ENCODE peak calls at places on chromosomes 12 and 14, in ten cellular contexts. S is A549, J is AG10803, F is GM12865, Z is cardiac muscle cell, H is RWPE2, V is astrocyte of the cerebellum, I is lung, G is astrocyte, M is A673. O is an unnamed sample.

GRCh38 chr12:12716845-12717585 is at the start of gene CDKN1B:
- DNase-seq in S (peak), J (peak), F (peak), Z (peak), H (peak), V (peak), I (peak), G (peak), M (peak), O (no peak)

GRCh38 chr12:25155031-25155576 is 39.9 kb downstream of the DNAI7 start:
- DNase-seq in S (peak), J (peak), F (peak), Z (peak), H (no peak), V (peak), I (no peak), G (peak), M (peak), O (no peak)

GRCh38 chr14:59199205-59199604 is 10.7 kb downstream of the DAAM1 start:
- DNase-seq in S (no peak), J (no peak), F (no peak), Z (no peak), H (no peak), V (no peak), I (no peak), G (no peak), M (no peak), O (no peak)

GRCh38 chr12:102990419-102990818 is 32.9 kb downstream of the ASCL1 start:
- DNase-seq in S (no peak), J (no peak), F (no peak), Z (no peak), H (no peak), V (no peak), I (no peak), G (no peak), M (no peak), O (no peak)

GRCh38 chr14:93648440-93649168 is 139.7 kb downstream of the PRIMA1 start:
- DNase-seq in S (peak), J (no peak), F (peak), Z (no peak), H (no peak), V (no peak), I (no peak), G (no peak), M (peak), O (no peak)

GRCh38 chr12:18158774-18159557 is 69.0 kb upstream of the RERGL start:
- DNase-seq in S (peak), J (peak), F (peak), Z (peak), H (no peak), V (no peak), I (no peak), G (no peak), M (peak), O (no peak)

GRCh38 chr12:112149596-112149995 is 24.2 kb downstream of the TRAFD1 start:
- DNase-seq in S (no peak), J (no peak), F (peak), Z (no peak), H (no peak), V (no peak), I (peak), G (no peak), M (no peak), O (no peak)

GRCh38 chr12:553216-554000 is 93.7 kb downstream of the B4GALNT3 start:
- DNase-seq in S (no peak), J (peak), F (peak), Z (no peak), H (no peak), V (no peak), I (no peak), G (no peak), M (no peak), O (no peak)

GRCh38 chr12:50021071-50021470 is 4.2 kb downstream of the RACGAP1 start:
- DNase-seq in S (no peak), J (no peak), F (no peak), Z (no peak), H (no peak), V (no peak), I (no peak), G (no peak), M (no peak), O (no peak)

GRCh38 chr12:109759595-109759994 is 46.0 kb downstream of the FAM222A start:
- DNase-seq in S (no peak), J (no peak), F (no peak), Z (no peak), H (peak), V (no peak), I (no peak), G (no peak), M (no peak), O (no peak)

GRCh38 chr14:76984297-76984696 is 44.2 kb downstream of the IRF2BPL start:
- DNase-seq in S (no peak), J (no peak), F (no peak), Z (no peak), H (no peak), V (no peak), I (no peak), G (no peak), M (no peak), O (no peak)

GRCh38 chr14:23060536-23061260 is 3.4 kb upstream of the CDH24 start:
- DNase-seq in S (no peak), J (no peak), F (no peak), Z (no peak), H (peak), V (no peak), I (no peak), G (no peak), M (no peak), O (no peak)

GRCh38 chr14:87084908-87085307 is 908.1 kb downstream of the GALC start:
- DNase-seq in S (no peak), J (no peak), F (no peak), Z (no peak), H (no peak), V (no peak), I (no peak), G (no peak), M (no peak), O (no peak)

GRCh38 chr14:37623552-37623951 is 28.1 kb downstream of the TTC6 start:
- DNase-seq in S (peak), J (peak), F (no peak), Z (peak), H (peak), V (peak), I (no peak), G (peak), M (peak), O (peak)

GRCh38 chr12:64627781-64628180 is 17.5 kb downstream of the RASSF3 start:
- DNase-seq in S (peak), J (peak), F (no peak), Z (peak), H (no peak), V (peak), I (no peak), G (peak), M (no peak), O (no peak)

GRCh38 chr14:88364710-88365413 is 20.6 kb upstream of the SPATA7 start:
- DNase-seq in S (no peak), J (no peak), F (no peak), Z (no peak), H (no peak), V (no peak), I (no peak), G (no peak), M (no peak), O (no peak)
- H3K4me3 ChIP-seq in S (no peak), J (no peak), F (no peak), Z (no peak), H (no peak), V (no peak), I (no peak), G (no peak), M (no peak), O (no peak)

GRCh38 chr14:91870001-91870400 is 2.7 kb upstream of the TC2N start:
- DNase-seq in S (peak), J (no peak), F (no peak), Z (no peak), H (no peak), V (no peak), I (no peak), G (no peak), M (no peak), O (no peak)

GRCh38 chr14:91872011-91872476 is 4.7 kb upstream of the TC2N start:
- DNase-seq in S (peak), J (no peak), F (peak), Z (no peak), H (no peak), V (no peak), I (no peak), G (no peak), M (no peak), O (no peak)

GRCh38 chr14:91870890-91871289 is 3.6 kb upstream of the TC2N start:
- DNase-seq in S (no peak), J (no peak), F (no peak), Z (no peak), H (no peak), V (no peak), I (no peak), G (no peak), M (no peak), O (no peak)

GRCh38 chr14:91873476-91874265 is 6.3 kb upstream of the TC2N start:
- DNase-seq in S (no peak), J (no peak), F (peak), Z (peak), H (no peak), V (no peak), I (no peak), G (no peak), M (no peak), O (peak)

DNA sequence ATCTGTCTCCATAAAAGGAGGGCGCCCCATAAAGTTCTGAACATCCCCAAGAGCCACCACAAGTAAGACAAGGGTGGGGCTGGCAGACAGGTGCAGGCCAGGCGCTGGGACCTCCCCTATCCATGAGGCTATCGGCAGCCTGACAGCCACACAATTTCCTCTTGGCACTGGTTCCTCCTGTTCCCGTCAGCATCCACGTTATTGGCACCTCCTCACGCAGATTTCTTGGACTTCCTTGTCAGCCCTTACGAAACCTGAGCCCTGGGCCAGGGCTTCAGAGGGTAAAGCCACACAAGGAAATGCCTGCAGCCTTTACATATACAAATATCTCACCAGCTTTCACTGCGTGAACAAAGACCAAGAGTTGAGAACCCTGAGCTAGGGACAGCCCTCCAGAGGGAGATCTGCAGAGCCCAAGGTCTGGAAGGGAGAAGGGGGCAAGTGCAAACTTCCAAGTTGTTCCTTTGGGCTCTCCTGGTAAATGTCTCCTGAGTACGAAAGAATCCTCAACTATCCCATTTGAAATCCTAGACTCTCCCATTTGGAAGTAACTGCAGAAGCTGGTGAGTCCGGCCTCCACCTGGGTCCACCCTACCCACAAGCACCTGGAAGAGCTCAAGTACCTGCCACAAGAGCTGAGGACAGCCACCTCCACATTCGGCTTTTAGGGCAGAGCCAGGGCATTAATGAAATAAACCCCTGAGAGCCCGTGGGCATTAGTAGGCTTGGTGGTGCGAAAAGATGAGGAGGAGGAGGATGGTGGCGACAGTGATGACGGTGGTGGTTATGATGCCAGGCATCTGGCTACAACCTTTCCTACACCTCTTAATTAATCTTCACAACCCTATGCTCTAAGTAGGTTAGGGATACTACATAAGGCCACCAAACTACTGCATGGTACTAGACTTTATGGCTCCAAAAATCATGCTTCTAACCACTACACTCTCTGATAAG is 5.5 kb upstream of the TC2N start:
- DNase-seq in S (peak), J (peak), F (peak), Z (peak), H (no peak), V (peak), I (peak), G (no peak), M (no peak), O (no peak)
- TF ChIP-seq CTCF in S (no peak), J (no peak), F (no peak), Z (no peak), H (no peak), V (no peak), I (no peak), G (no peak), M (no peak), O (no peak)

GRCh38 chr14:74702293-74702692 is 10.6 kb downstream of the AREL1 start:
- DNase-seq in S (peak), J (no peak), F (no peak), Z (no peak), H (no peak), V (no peak), I (no peak), G (no peak), M (no peak), O (no peak)
- H3K4me3 ChIP-seq in S (no peak), J (no peak), F (no peak), Z (no peak), H (no peak), V (no peak), I (no peak), G (no peak), M (no peak), O (no peak)

GRCh38 chr14:30608533-30609006 is 13.5 kb upstream of the SCFD1 start:
- DNase-seq in S (peak), J (peak), F (no peak), Z (peak), H (no peak), V (peak), I (no peak), G (peak), M (peak), O (peak)

GRCh38 chr14:30607156-30607780 is 14.9 kb upstream of the SCFD1 start:
- DNase-seq in S (no peak), J (peak), F (no peak), Z (peak), H (no peak), V (peak), I (no peak), G (peak), M (no peak), O (no peak)

GRCh38 chr14:30614155-30614554 is 8.0 kb upstream of the SCFD1 start:
- DNase-seq in S (no peak), J (no peak), F (no peak), Z (no peak), H (no peak), V (no peak), I (no peak), G (no peak), M (no peak), O (no peak)

GRCh38 chr14:30610719-30611388 is 11.3 kb upstream of the SCFD1 start:
- DNase-seq in S (peak), J (peak), F (peak), Z (peak), H (no peak), V (peak), I (peak), G (peak), M (peak), O (peak)
- TF ChIP-seq CTCF in S (peak), J (peak), F (no peak), Z (peak), H (peak), V (peak), I (peak), G (peak), M (peak), O (peak)

GRCh38 chr12:92974759-92975158 is 45.7 kb upstream of the EEA1 start:
- DNase-seq in S (no peak), J (no peak), F (no peak), Z (no peak), H (no peak), V (no peak), I (no peak), G (no peak), M (no peak), O (no peak)

GRCh38 chr12:92973614-92974013 is 44.5 kb upstream of the EEA1 start:
- DNase-seq in S (peak), J (peak), F (peak), Z (peak), H (peak), V (peak), I (no peak), G (peak), M (peak), O (peak)

GRCh38 chr12:92978607-92979006 is 49.5 kb upstream of the EEA1 start:
- DNase-seq in S (no peak), J (no peak), F (no peak), Z (no peak), H (no peak), V (no peak), I (no peak), G (no peak), M (no peak), O (no peak)

GRCh38 chr12:92971869-92972524 is 42.9 kb upstream of the EEA1 start:
- DNase-seq in S (no peak), J (peak), F (peak), Z (peak), H (no peak), V (peak), I (no peak), G (peak), M (no peak), O (peak)

GRCh38 chr12:92977326-92977725 is 48.2 kb upstream of the EEA1 start:
- DNase-seq in S (no peak), J (no peak), F (no peak), Z (peak), H (no peak), V (no peak), I (no peak), G (no peak), M (no peak), O (no peak)
- H3K4me3 ChIP-seq in S (no peak), J (no peak), F (no peak), Z (no peak), H (no peak), V (no peak), I (no peak), G (no peak), M (no peak), O (no peak)

DNA sequence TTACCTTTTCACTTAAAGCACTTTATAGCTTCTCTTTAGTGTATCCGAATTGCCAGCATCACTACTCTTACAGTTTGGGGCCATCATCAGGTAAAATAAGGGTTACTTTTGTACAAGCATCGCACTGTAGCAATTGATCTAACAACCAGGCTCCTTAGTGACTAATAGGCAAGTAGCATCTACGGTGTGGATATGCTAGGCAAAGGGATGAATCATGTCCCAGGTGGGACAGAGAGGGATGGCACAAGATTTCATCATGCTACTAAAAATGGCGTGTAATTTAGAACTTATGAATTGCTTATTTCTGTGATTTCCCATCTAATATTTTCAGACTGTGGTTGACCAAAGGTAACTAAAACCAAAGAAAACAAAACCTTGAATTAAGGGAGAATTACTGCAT is 582.3 kb downstream of the KCNH5 start:
- DNase-seq in S (no peak), J (no peak), F (no peak), Z (no peak), H (no peak), V (no peak), I (no peak), G (no peak), M (no peak), O (no peak)
- TF ChIP-seq CTCF in S (no peak), J (no peak), F (no peak), Z (no peak), H (no peak), V (no peak), I (no peak), G (no peak), M (no peak), O (no peak)

GRCh38 chr14:64114796-64115195 is 179.4 kb downstream of the ESR2 start:
- DNase-seq in S (no peak), J (no peak), F (no peak), Z (no peak), H (no peak), V (no peak), I (no peak), G (no peak), M (no peak), O (no peak)
- H3K4me3 ChIP-seq in S (no peak), J (no peak), F (no peak), Z (no peak), H (no peak), V (no peak), I (no peak), G (no peak), M (no peak), O (no peak)

DNA sequence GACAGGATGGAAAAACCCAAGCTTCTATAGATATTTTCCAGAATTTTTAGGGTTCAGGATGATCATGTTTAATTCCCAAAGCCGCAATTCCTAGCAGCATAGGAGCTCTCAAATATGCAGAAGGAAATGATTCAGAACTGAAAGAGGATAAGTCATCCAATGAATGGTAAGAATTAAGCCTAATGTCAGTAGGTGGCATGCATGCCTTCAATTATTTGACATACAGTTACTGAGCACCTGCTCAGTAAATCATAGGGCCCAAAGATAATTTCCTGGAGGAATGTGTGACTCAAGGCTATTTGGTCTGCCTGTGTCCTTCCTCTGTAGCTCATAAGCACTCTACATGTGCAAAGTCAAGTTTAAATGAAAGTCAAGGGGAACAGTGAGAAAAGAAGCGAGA is 116.8 kb upstream of the SLC38A4 start:
- DNase-seq in S (no peak), J (peak), F (no peak), Z (no peak), H (no peak), V (no peak), I (no peak), G (peak), M (peak), O (no peak)
- TF ChIP-seq CTCF in S (no peak), J (no peak), F (no peak), Z (no peak), H (peak), V (no peak), I (no peak), G (no peak), M (no peak), O (peak)